ENCODE peak calls at places on chromosomes 2 and 18, in seven cellular contexts. Q, E, G, Z, O, H and X are unnamed samples.

GRCh38 chr18:69628774-69629359 is 228.2 kb downstream of the DOK6 start:
- DNase-seq in H (no peak), G (no peak), Z (no peak), O (no peak), E (no peak), Q (no peak), X (no peak)

GRCh38 chr18:63078471-63078870 is 241.1 kb downstream of the BCL2 start:
- DNase-seq in G (no peak), Q (no peak), Z (no peak), E (no peak), H (no peak), O (no peak), X (no peak)

GRCh38 chr2:212005077-212005671 is 533.4 kb downstream of the ERBB4 start:
- DNase-seq in Q (peak; percentile 26), O (peak; percentile 75), H (peak; percentile 30), G (no peak), Z (peak; percentile 76), E (peak; percentile 67), X (no peak)

GRCh38 chr2:74051504-74051903 is 66.8 kb downstream of the TET3 start:
- DNase-seq in Z (no peak), G (no peak), O (no peak), E (no peak), H (no peak), Q (no peak), X (peak; percentile 29)

GRCh38 chr2:234954551-234954992 is 2.8 kb downstream of the SH3BP4 start:
- DNase-seq in G (no peak), E (peak; percentile 37), H (no peak), Q (no peak), Z (peak; percentile 26), O (peak; percentile 55), X (peak; percentile 66)

GRCh38 chr18:62616331-62616805 is 93.5 kb downstream of the ZCCHC2 start:
- DNase-seq in G (peak; percentile 54), O (no peak), H (no peak), Z (peak; percentile 22), Q (no peak), E (no peak), X (no peak)

GRCh38 chr2:237432484-237433092 is 18.6 kb upstream of the COL6A3 start:
- DNase-seq in E (no peak), O (peak; percentile 58), H (peak; percentile 64), Q (no peak), G (no peak), Z (peak; percentile 58), X (peak; percentile 14)

GRCh38 chr2:9972621-9973445 is 21.3 kb downstream of the GRHL1 start:
- DNase-seq in H (peak; percentile 79), Q (no peak), Z (peak; percentile 64), E (peak; percentile 28), G (no peak), O (no peak), X (no peak)

GRCh38 chr2:5694016-5694690 is 2.0 kb downstream of the SOX11 start:
- DNase-seq in H (peak; percentile 27), Z (no peak), O (peak; percentile 70), E (no peak), G (no peak), Q (no peak), X (no peak)

GRCh38 chr2:61423714-61424113 is 47.2 kb downstream of the USP34 start:
- DNase-seq in H (peak; percentile 55), Q (no peak), G (no peak), O (no peak), E (peak; percentile 68), Z (peak; percentile 49), X (no peak)

GRCh38 chr2:186575302-186575701 is 14.6 kb upstream of the ITGAV start:
- DNase-seq in E (peak; percentile 98), Q (no peak), Z (peak; percentile 99), H (peak; percentile 99), G (peak; percentile 97), O (no peak), X (peak; percentile 99)

GRCh38 chr2:218569038-218569431 is 396 bp downstream of the CNOT9 start:
- DNase-seq in H (peak; percentile 73), O (no peak), G (no peak), Q (peak; percentile 61), Z (peak; percentile 79), E (peak; percentile 89), X (peak; percentile 22)

GRCh38 chr2:54524236-54524991 is 68.3 kb downstream of the SPTBN1 start:
- DNase-seq in H (peak; percentile 72), E (peak; percentile 61), G (no peak), O (no peak), Z (peak; percentile 87), Q (no peak), X (peak; percentile 79)

GRCh38 chr2:218223046-218223445 is 6.1 kb downstream of the ARPC2 start:
- DNase-seq in O (no peak), G (no peak), H (no peak), Z (no peak), E (peak; percentile 55), Q (no peak), X (no peak)

GRCh38 chr2:169782513-169782912 is 16.2 kb upstream of the SSB start:
- DNase-seq in G (no peak), Z (no peak), O (no peak), H (no peak), E (no peak), Q (no peak), X (no peak)

GRCh38 chr2:112065966-112066365 is 10.9 kb downstream of the TMEM87B start:
- DNase-seq in H (peak; percentile 55), O (no peak), Q (no peak), E (peak; percentile 35), G (peak; percentile 29), Z (peak; percentile 79), X (no peak)

GRCh38 chr2:73832905-73833304 is 4.1 kb downstream of the STAMBP start:
- DNase-seq in Z (peak; percentile 53), O (no peak), Q (no peak), E (peak; percentile 11), G (peak; percentile 35), H (peak; percentile 70), X (no peak)

GRCh38 chr2:88866756-88867155 is 175.3 kb downstream of the RPIA start:
- DNase-seq in G (no peak), Z (no peak), E (no peak), H (no peak), Q (no peak), O (no peak), X (no peak)
- H3K4me3 ChIP-seq in G (no peak overlapping the region), Z (no peak overlapping the region), E (no peak overlapping the region), H (no peak overlapping the region), Q (no peak overlapping the region), O (no peak overlapping the region), X (no peak overlapping the region)

GRCh38 chr18:7025194-7025593 is 92.4 kb downstream of the LAMA1 start:
- DNase-seq in O (no peak), Z (no peak), H (no peak), G (no peak), E (no peak), Q (no peak), X (no peak)

GRCh38 chr18:7023581-7023980 is 94.0 kb downstream of the LAMA1 start:
- DNase-seq in O (no peak), Q (no peak), G (no peak), H (no peak), E (no peak), Z (no peak), X (no peak)

GRCh38 chr18:7021994-7022840 is 95.4 kb downstream of the LAMA1 start:
- DNase-seq in Q (no peak), O (no peak), E (peak; percentile 47), H (peak; percentile 54), Z (peak; percentile 73), G (peak; percentile 37), X (peak; percentile 39)

GRCh38 chr18:7017013-7017412 is 100.6 kb downstream of the LAMA1 start:
- DNase-seq in G (no peak), Z (no peak), O (no peak), H (no peak), Q (no peak), E (no peak), X (no peak)

GRCh38 chr18:7020995-7021777 is 96.4 kb downstream of the LAMA1 start:
- DNase-seq in G (no peak), Q (no peak), E (no peak), O (peak; percentile 72), H (peak; percentile 18), Z (no peak), X (no peak)
- TF ChIP-seq CTCF in G (no peak), Q (no peak), E (no peak), O (peak; percentile 52), H (no peak), Z (peak; percentile 19), X (peak; percentile 20)

DNA sequence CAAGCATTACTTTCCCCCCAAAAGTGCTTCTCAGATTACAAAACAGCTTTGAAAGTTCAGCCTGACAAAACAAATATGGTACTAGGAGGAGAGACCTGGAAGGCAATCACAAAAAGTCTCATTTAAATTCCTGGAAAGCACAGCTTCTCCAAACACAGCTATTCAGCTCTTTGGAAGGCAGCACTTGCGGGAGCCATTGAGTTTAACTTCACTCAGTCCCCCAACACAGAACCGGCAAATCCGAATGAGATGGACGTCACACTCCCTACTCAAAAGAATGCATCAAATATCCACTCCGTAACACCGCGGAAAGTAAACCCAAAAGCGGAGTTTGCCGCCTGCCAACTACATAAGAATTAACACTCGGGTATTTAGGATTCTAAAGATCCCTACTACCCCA is 641 bp downstream of the ST6GAL2 start:
- DNase-seq in Z (peak; percentile 35), H (peak; percentile 10), E (no peak), Q (no peak), O (peak; percentile 53), G (no peak), X (no peak)
- H3K4me3 ChIP-seq in Z (peak overlapping the region; percentile 56), H (no peak overlapping the region), E (no peak overlapping the region), Q (peak overlapping the region; percentile 12), O (peak overlapping the region; percentile 85), G (peak overlapping the region; percentile 51), X (peak overlapping the region; percentile 58)

GRCh38 chr2:213806125-213806726 is 522.0 kb downstream of the SPAG16 start:
- DNase-seq in H (peak; percentile 42), O (no peak), G (no peak), Z (peak; percentile 43), E (peak; percentile 30), Q (no peak), X (peak; percentile 2)
- TF ChIP-seq CTCF in H (no peak), O (peak; percentile 66), G (no peak), Z (peak; percentile 25), E (no peak), Q (peak; percentile 44), X (peak; percentile 22)

GRCh38 chr18:31498450-31499156 is 626 bp downstream of the DSG2 start:
- DNase-seq in E (no peak), H (no peak), G (no peak), O (no peak), Z (no peak), Q (peak; percentile 35), X (no peak)

GRCh38 chr18:31497711-31498449 is at the start of gene DSG2:
- DNase-seq in H (no peak), Q (peak; percentile 87), G (no peak), O (peak; percentile 94), E (no peak), Z (peak; percentile 29), X (no peak)

GRCh38 chr18:31500161-31500688 is 2.2 kb downstream of the DSG2 start:
- DNase-seq in G (no peak), Z (no peak), E (no peak), H (no peak), O (no peak), Q (no peak), X (no peak)

GRCh38 chr18:31499157-31499524 is 1.2 kb downstream of the DSG2 start:
- DNase-seq in Q (no peak), E (no peak), O (no peak), Z (no peak), H (no peak), G (no peak), X (no peak)

DNA sequence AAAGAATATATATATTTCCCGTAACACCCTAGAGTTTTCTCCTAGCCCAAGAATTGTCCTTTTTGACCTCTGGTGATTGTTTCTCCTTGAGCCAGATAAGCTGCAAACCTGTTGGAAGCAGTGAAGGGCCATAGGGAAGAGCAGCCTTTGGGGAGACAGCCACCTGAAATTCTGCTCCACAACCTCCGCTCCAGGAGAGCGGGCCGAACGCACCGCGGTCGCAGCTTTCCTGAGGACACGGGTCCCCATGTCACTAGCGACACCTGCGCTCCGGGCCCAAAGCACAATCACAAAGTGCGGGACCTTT is 620 bp upstream of the DSG2 start:
- DNase-seq in O (no peak), Z (no peak), H (no peak), G (no peak), E (no peak), Q (no peak), X (no peak)
- H3K4me3 ChIP-seq in O (peak overlapping the region; percentile 90), Z (peak overlapping the region; percentile 81), H (no peak overlapping the region), G (no peak overlapping the region), E (no peak overlapping the region), Q (peak overlapping the region; percentile 62), X (peak overlapping the region; percentile 90)